ENCODE peak calls at places on chromosomes 13 and 19, in five cellular contexts. M, G, V, E and H are unnamed samples.

GRCh38 chr19:29843180-29844051 is 31.6 kb downstream of the CCNE1 start:
- DNase-seq in V (peak), E (no peak), G (peak), M (no peak), H (no peak)

GRCh38 chr19:50851620-50852019 is 3.1 kb upstream of the KLK3 start:
- DNase-seq in E (no peak), G (no peak), M (no peak), V (no peak), H (no peak)

GRCh38 chr13:75454497-75454896 is 27.5 kb downstream of the TBC1D4 start:
- DNase-seq in G (no peak), V (no peak), E (no peak), M (no peak), H (no peak)

GRCh38 chr13:52978989-52979388 is 49.6 kb upstream of the OLFM4 start:
- DNase-seq in G (no peak), V (no peak), M (no peak), E (no peak), H (no peak)

GRCh38 chr19:47663435-47663910 is 49.7 kb upstream of the EHD2 start:
- DNase-seq in V (peak), E (peak), G (no peak), M (no peak), H (no peak)

GRCh38 chr13:24251525-24251924 is 57.9 kb upstream of the C1QTNF9 start:
- DNase-seq in M (peak), V (no peak), E (peak), G (no peak), H (no peak)

GRCh38 chr19:42129399-42130253 is 2.6 kb downstream of the POU2F2 start:
- DNase-seq in V (no peak), M (no peak), G (peak), E (no peak), H (no peak)

GRCh38 chr13:59835569-59835968 is 328.2 kb downstream of the DIAPH3 start:
- DNase-seq in V (no peak), E (peak), M (no peak), G (no peak), H (no peak)

GRCh38 chr13:31201341-31202024 is 1.7 kb downstream of the B3GLCT start:
- DNase-seq in E (no peak), V (no peak), G (peak), M (no peak), H (peak)

GRCh38 chr19:36142046-36142445 is 2.2 kb downstream of the CAPNS1 start:
- DNase-seq in E (no peak), G (no peak), V (no peak), M (no peak), H (no peak)

GRCh38 chr19:34837262-34837661 is 64.2 kb upstream of the ZNF599 start:
- DNase-seq in G (no peak), E (peak), V (peak), M (no peak), H (no peak)

GRCh38 chr13:53198699-53199098 is 170.1 kb downstream of the OLFM4 start:
- DNase-seq in G (peak), E (no peak), M (no peak), V (no peak), H (no peak)

GRCh38 chr13:97935071-97935470 is 18.4 kb upstream of the IPO5 start:
- DNase-seq in E (no peak), G (no peak), M (no peak), V (no peak), H (no peak)

GRCh38 chr13:28475916-28476725 is 18.8 kb downstream of the FLT1 start:
- DNase-seq in V (peak), M (no peak), E (peak), G (no peak), H (peak)

GRCh38 chr19:53254451-53255341 is at the start of gene ZNF677:
- DNase-seq in V (peak), E (peak), G (peak), M (peak), H (peak)

GRCh38 chr19:4596033-4596904 is 36.8 kb upstream of the SEMA6B start:
- DNase-seq in M (no peak), E (no peak), G (no peak), V (no peak), H (no peak)

GRCh38 chr19:6564393-6564792 is 26.6 kb downstream of the CD70 start:
- DNase-seq in M (no peak), E (no peak), G (no peak), V (no peak), H (peak)